ENCODE peak calls at places on chromosomes 12 and 14, in six cellular contexts. X is OCI-LY7, A is Calu3, Y is AG10803, J is heart left ventricle, T is WTC11. P is an unnamed sample.

GRCh38 chr14:101906645-101907044 is 57.7 kb upstream of the DYNC1H1 start:
- DNase-seq in T (no peak), Y (no peak), X (no peak), A (no peak), J (no peak), P (no peak)

GRCh38 chr12:28795306-28795705 is 353.8 kb upstream of the FAR2 start:
- DNase-seq in A (no peak), T (no peak), Y (peak; percentile 7), X (no peak), J (no peak), P (no peak)

GRCh38 chr12:90970471-90970870 is 15.5 kb upstream of the CCER1 start:
- DNase-seq in Y (no peak), A (peak; percentile 30), J (no peak), X (no peak), T (no peak), P (no peak)

GRCh38 chr12:119153477-119154434 is 25.0 kb upstream of the HSPB8 start:
- DNase-seq in A (no peak), X (no peak), J (peak; percentile 47), T (peak; percentile 99), Y (peak; percentile 17), P (no peak)

GRCh38 chr12:27237790-27238771 is 6.0 kb upstream of the STK38L start:
- DNase-seq in A (no peak), Y (no peak), J (no peak), X (peak; percentile 11), T (no peak), P (no peak)

GRCh38 chr12:93089805-93090569 is 160.9 kb upstream of the EEA1 start:
- DNase-seq in X (no peak), T (no peak), Y (peak; percentile 33), J (no peak), A (peak; percentile 43), P (no peak)

GRCh38 chr12:75444444-75445136 is 36.0 kb upstream of the GLIPR1 start:
- DNase-seq in J (no peak), Y (peak; percentile 74), X (no peak), T (no peak), A (no peak), P (no peak)

GRCh38 chr12:132620893-132621656 is 2.5 kb downstream of the P2RX2 start:
- DNase-seq in Y (no peak), A (no peak), J (no peak), X (no peak), T (no peak), P (no peak)

GRCh38 chr12:27593266-27593665 is 69.3 kb downstream of the PPFIBP1 start:
- DNase-seq in Y (no peak), T (no peak), J (no peak), X (no peak), A (no peak), P (no peak)

GRCh38 chr12:80261403-80261802 is 162.1 kb downstream of the OTOGL start:
- DNase-seq in X (no peak), J (no peak), A (no peak), Y (no peak), T (no peak), P (no peak)

GRCh38 chr12:6925543-6926279 is 2.0 kb upstream of the ATN1 start:
- DNase-seq in X (no peak), A (peak; percentile 62), Y (peak; percentile 94), J (peak; percentile 79), T (peak; percentile 67), P (no peak)

GRCh38 chr12:68631177-68631576 is 20.5 kb downstream of the RAP1B start:
- DNase-seq in A (no peak), Y (peak; percentile 52), J (no peak), X (no peak), T (no peak), P (no peak)

GRCh38 chr12:118052324-118053070 is 8.5 kb downstream of the WSB2 start:
- DNase-seq in J (peak; percentile 76), X (no peak), T (no peak), A (peak; percentile 90), Y (peak; percentile 97), P (peak; percentile 33)

GRCh38 chr12:119082496-119082895 is 96.2 kb upstream of the HSPB8 start:
- DNase-seq in T (no peak), X (no peak), Y (no peak), A (no peak), J (peak; percentile 47), P (no peak)

GRCh38 chr14:100776681-100777365 is 49.1 kb upstream of the MEG3 start:
- DNase-seq in X (no peak), A (no peak), T (no peak), J (no peak), Y (no peak), P (no peak)

GRCh38 chr12:2112401-2112800 is 59.6 kb downstream of the CACNA1C start:
- DNase-seq in Y (no peak), X (no peak), A (no peak), T (no peak), J (no peak), P (no peak)

GRCh38 chr14:23299986-23300686 is 2.5 kb downstream of the PPP1R3E start:
- DNase-seq in X (peak; percentile 36), A (no peak), J (no peak), T (no peak), Y (no peak), P (no peak)
- TF ChIP-seq CTCF in X (peak; percentile 51), A (no peak), J (no peak), T (no peak), Y (no peak), P (no peak)

GRCh38 chr12:51895378-51896135 is 7.7 kb downstream of the ANKRD33 start:
- DNase-seq in J (no peak), Y (no peak), A (no peak), X (no peak), T (no peak), P (peak; percentile 21)

GRCh38 chr12:51898506-51898905 is 8.8 kb upstream of the ACVRL1 start:
- DNase-seq in X (no peak), A (no peak), Y (no peak), J (no peak), T (no peak), P (no peak)

GRCh38 chr12:51897181-51897580 is 9.3 kb downstream of the ANKRD33 start:
- DNase-seq in Y (peak; percentile 50), T (no peak), X (no peak), A (no peak), J (peak; percentile 66), P (peak; percentile 14)

GRCh38 chr12:51893786-51894185 is 5.9 kb downstream of the ANKRD33 start:
- DNase-seq in A (no peak), X (no peak), J (no peak), Y (no peak), T (no peak), P (no peak)

DNA sequence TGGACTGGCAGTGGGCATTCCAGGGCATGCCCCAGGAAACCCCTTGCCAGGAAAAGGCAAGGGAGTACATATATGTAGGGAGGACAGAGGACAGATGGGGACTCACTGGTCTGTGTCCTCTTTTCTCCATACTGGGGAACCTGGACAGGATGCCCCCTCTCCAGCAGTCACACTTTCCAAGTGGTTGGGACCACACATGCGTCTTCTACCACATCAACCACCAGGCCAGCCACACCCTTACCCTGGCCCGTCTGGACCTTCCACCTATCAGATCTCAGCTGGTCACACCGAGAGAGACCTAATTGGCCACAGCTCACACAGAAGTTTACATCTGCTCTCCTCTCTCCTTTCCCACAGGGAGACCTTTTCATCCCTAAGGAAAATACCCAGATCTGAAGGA is 8.3 kb downstream of the ANKRD33 start:
- DNase-seq in X (no peak), T (no peak), A (no peak), Y (no peak), J (no peak), P (no peak)
- TF ChIP-seq CTCF in X (no peak), T (no peak), A (no peak), Y (no peak), J (no peak), P (no peak)

GRCh38 chr12:100738086-100738485 is 56.5 kb upstream of the ANO4 start:
- DNase-seq in A (no peak), J (no peak), X (no peak), T (no peak), Y (no peak), P (no peak)

GRCh38 chr12:100737168-100737567 is 57.4 kb upstream of the ANO4 start:
- DNase-seq in X (no peak), A (no peak), J (no peak), Y (no peak), T (peak; percentile 25), P (no peak)

DNA sequence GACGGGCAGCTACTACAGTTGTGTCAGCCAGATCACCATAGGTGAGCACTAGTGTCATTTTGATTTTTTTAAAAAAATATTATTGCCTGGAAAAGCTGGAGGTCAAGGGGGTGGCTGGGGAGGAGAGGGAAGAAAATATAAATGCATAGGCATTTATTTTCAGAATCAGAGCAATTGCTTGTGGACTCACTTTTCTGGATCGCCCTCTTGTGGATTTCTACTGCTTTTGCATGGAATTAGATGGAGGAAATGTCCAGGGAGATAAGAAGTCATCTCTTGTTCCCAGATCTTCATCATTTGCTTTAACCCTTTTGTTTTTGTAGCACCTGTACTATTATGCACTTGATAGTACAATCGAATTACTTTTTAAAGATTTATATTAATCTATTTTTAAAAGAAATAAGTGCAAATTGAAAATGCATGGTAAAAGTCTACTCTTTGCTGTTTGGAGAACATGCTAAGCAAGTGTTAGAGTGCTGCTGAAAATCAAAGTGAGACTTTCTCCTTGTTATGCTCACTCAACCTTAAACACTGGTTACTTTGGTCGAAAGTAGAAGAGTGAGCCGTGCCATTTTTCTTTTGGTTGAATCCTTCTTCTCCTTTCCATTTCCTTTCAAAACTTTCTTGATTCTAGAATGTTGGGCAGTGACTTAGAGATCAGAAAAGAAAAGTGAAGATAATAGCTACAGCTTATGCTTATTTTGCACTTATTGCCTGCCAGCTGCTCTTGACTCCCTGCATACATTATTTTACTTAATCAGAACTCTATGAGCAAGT is 60.6 kb upstream of the ANO4 start:
- DNase-seq in J (no peak), T (no peak), A (peak; percentile 25), Y (peak; percentile 47), X (no peak), P (no peak)
- TF ChIP-seq CTCF in J (peak; percentile 28), T (no peak), A (peak; percentile 24), Y (peak; percentile 75), X (no peak), P (no peak)

GRCh38 chr12:113397497-113398197 is 6.0 kb downstream of the SDS start:
- DNase-seq in A (no peak), X (no peak), J (no peak), Y (no peak), T (no peak), P (no peak)
- TF ChIP-seq CTCF in A (no peak), X (no peak), J (no peak), Y (no peak), T (no peak), P (no peak)

P was measured in omental fat pad.